ENCODE peak calls at places on chromosome 21, in ten cellular contexts. E, B, P, G, L, U, Z, O, Y and R are unnamed samples.

GRCh38 chr21:29238052-29238966 is 60.4 kb upstream of the BACH1 start:
- DNase-seq in E (no peak), B (no peak), P (no peak), G (no peak), L (no peak), U (peak; percentile 73), Z (no peak), O (no peak), Y (no peak), R (no peak)

GRCh38 chr21:16829532-16829931 is 683.3 kb upstream of the CXADR start:
- DNase-seq in E (no peak), B (no peak), P (no peak), G (no peak), L (no peak), U (no peak), Z (no peak), O (no peak), Y (no peak), R (no peak)

GRCh38 chr21:43772368-43772870 is 3.7 kb downstream of the CSTB start:
- DNase-seq in E (no peak), B (no peak), P (no peak), G (no peak), L (no peak), U (no peak), Z (no peak), O (no peak), Y (no peak), R (no peak)

GRCh38 chr21:39125752-39126485 is 57.3 kb downstream of the PSMG1 start:
- DNase-seq in E (peak; percentile 72), B (no peak), P (peak; percentile 78), G (peak; percentile 63), L (peak; percentile 54), U (peak; percentile 80), Z (no peak), O (no peak), Y (no peak), R (no peak)

GRCh38 chr21:45974073-45975016 is 7.2 kb upstream of the COL6A1 start:
- DNase-seq in E (peak; percentile 89), B (peak; percentile 45), P (peak; percentile 70), G (peak; percentile 80), L (peak; percentile 78), U (peak; percentile 90), Z (peak; percentile 71), O (no peak), Y (no peak), R (no peak)

GRCh38 chr21:29371464-29371863 is 72.7 kb downstream of the BACH1 start:
- DNase-seq in E (no peak), B (no peak), P (no peak), G (no peak), L (no peak), U (no peak), Z (no peak), O (no peak), Y (no peak), R (no peak)

GRCh38 chr21:16186742-16187141 is 457.0 kb downstream of the USP25 start:
- DNase-seq in E (no peak), B (no peak), P (no peak), G (no peak), L (no peak), U (peak; percentile 45), Z (no peak), O (no peak), Y (no peak), R (no peak)

GRCh38 chr21:19913995-19914394 is 1084.2 kb upstream of the NCAM2 start:
- DNase-seq in E (no peak), B (no peak), P (no peak), G (no peak), L (no peak), U (no peak), Z (no peak), O (no peak), Y (no peak), R (no peak)

GRCh38 chr21:15514073-15514946 is 215.5 kb upstream of the USP25 start:
- DNase-seq in E (no peak), B (no peak), P (no peak), G (no peak), L (no peak), U (no peak), Z (no peak), O (no peak), Y (peak; percentile 84), R (peak; percentile 39)

GRCh38 chr21:27715131-27715530 is 748.2 kb upstream of the ADAMTS5 start:
- DNase-seq in E (no peak), B (no peak), P (no peak), G (no peak), L (no peak), U (no peak), Z (no peak), O (no peak), Y (no peak), R (no peak)

GRCh38 chr21:43846430-43846829 is 18.6 kb upstream of the AGPAT3 start:
- DNase-seq in E (no peak), B (no peak), P (no peak), G (no peak), L (no peak), U (no peak), Z (no peak), O (no peak), Y (no peak), R (no peak)

GRCh38 chr21:32727478-32727727 is 410 bp downstream of the SYNJ1 start:
- DNase-seq in E (no peak), B (peak; percentile 46), P (no peak), G (no peak), L (no peak), U (no peak), Z (no peak), O (no peak), Y (no peak), R (no peak)
- H3K4me3 ChIP-seq in E (peak overlapping the region; percentile 93), B (peak overlapping the region; percentile 87), P (peak overlapping the region; percentile 81), G (peak overlapping the region; percentile 96), L (peak overlapping the region; percentile 99), U (peak overlapping the region; percentile 95), Z (peak overlapping the region; percentile 74), O (peak overlapping the region; percentile 69), Y (peak overlapping the region; percentile 61), R (peak overlapping the region; percentile 75)

DNA sequence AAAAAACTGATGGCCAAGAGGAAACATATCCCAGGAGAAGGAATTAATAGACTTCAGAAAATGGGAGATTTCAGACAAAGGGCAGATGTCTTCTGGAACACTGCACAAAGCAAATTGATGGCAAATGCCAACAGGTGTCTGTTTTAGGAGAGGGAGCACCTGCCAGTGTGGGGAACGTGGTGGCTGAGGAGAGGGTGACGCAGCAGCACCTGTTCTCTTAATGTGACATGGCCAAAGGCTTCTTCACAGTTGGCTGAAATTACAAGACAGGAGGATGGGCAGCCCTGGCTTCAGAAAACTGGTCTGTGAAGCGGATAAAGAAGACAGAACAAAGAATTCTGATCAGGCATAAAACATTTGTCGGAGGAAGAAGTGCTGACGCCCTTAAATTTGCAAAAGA is 178.7 kb upstream of the RUNX1 start:
- DNase-seq in E (no peak), B (no peak), P (no peak), G (peak; percentile 71), L (no peak), U (no peak), Z (no peak), O (no peak), Y (no peak), R (peak; percentile 41)
- H3K4me3 ChIP-seq in E (no peak overlapping the region), B (no peak overlapping the region), P (no peak overlapping the region), G (no peak overlapping the region), L (no peak overlapping the region), U (no peak overlapping the region), Z (no peak overlapping the region), O (no peak overlapping the region), Y (no peak overlapping the region), R (no peak overlapping the region)

GRCh38 chr21:44931137-44931500 is 8.7 kb upstream of the SLX9 start:
- DNase-seq in E (no peak), B (no peak), P (no peak), G (peak; percentile 66), L (no peak), U (peak; percentile 59), Z (no peak), O (no peak), Y (no peak), R (no peak)
- H3K4me3 ChIP-seq in E (no peak overlapping the region), B (peak overlapping the region; percentile 53), P (peak overlapping the region; percentile 47), G (peak overlapping the region; percentile 63), L (no peak overlapping the region), U (no peak overlapping the region), Z (no peak overlapping the region), O (no peak overlapping the region), Y (peak overlapping the region; percentile 43), R (peak overlapping the region; percentile 63)

GRCh38 chr21:35206141-35207125 is 157.3 kb upstream of the RUNX1 start:
- DNase-seq in E (no peak), B (no peak), P (no peak), G (peak; percentile 49), L (peak; percentile 57), U (no peak), Z (no peak), O (no peak), Y (no peak), R (peak; percentile 33)
- H3K4me3 ChIP-seq in E (no peak overlapping the region), B (no peak overlapping the region), P (no peak overlapping the region), G (peak overlapping the region; percentile 43), L (no peak overlapping the region), U (no peak overlapping the region), Z (no peak overlapping the region), O (no peak overlapping the region), Y (no peak overlapping the region), R (peak overlapping the region; percentile 12)

GRCh38 chr21:37915941-37916794 is at the start of gene KCNJ6:
- DNase-seq in E (peak; percentile 54), B (no peak), P (peak; percentile 94), G (no peak), L (no peak), U (peak; percentile 82), Z (no peak), O (peak; percentile 46), Y (no peak), R (no peak)
- H3K4me3 ChIP-seq in E (peak within 1 kb of the TSS; percentile 21), B (no peak within 1 kb of the TSS), P (peak within 1 kb of the TSS; percentile 70), G (peak within 1 kb of the TSS; percentile 21), L (no peak within 1 kb of the TSS), U (peak within 1 kb of the TSS; percentile 49), Z (no peak within 1 kb of the TSS), O (peak within 1 kb of the TSS; percentile 59), Y (no peak within 1 kb of the TSS), R (no peak within 1 kb of the TSS)

GRCh38 chr21:35412231-35412630 is 363.1 kb upstream of the RUNX1 start:
- DNase-seq in E (no peak), B (no peak), P (no peak), G (no peak), L (no peak), U (no peak), Z (no peak), O (no peak), Y (no peak), R (no peak)

GRCh38 chr21:35417762-35418161 is 368.7 kb upstream of the RUNX1 start:
- DNase-seq in E (no peak), B (no peak), P (no peak), G (no peak), L (no peak), U (no peak), Z (no peak), O (no peak), Y (no peak), R (no peak)

GRCh38 chr21:35420658-35421057 is 371.6 kb upstream of the RUNX1 start:
- DNase-seq in E (no peak), B (no peak), P (no peak), G (no peak), L (no peak), U (no peak), Z (no peak), O (no peak), Y (no peak), R (no peak)

GRCh38 chr21:35414511-35415139 is 365.5 kb upstream of the RUNX1 start:
- DNase-seq in E (peak; percentile 50), B (no peak), P (peak; percentile 15), G (no peak), L (no peak), U (no peak), Z (no peak), O (no peak), Y (no peak), R (no peak)

GRCh38 chr21:35416866-35417453 is 367.9 kb upstream of the RUNX1 start:
- DNase-seq in E (no peak), B (no peak), P (no peak), G (no peak), L (no peak), U (no peak), Z (no peak), O (no peak), Y (no peak), R (no peak)
- H3K4me3 ChIP-seq in E (no peak overlapping the region), B (no peak overlapping the region), P (no peak overlapping the region), G (no peak overlapping the region), L (no peak overlapping the region), U (no peak overlapping the region), Z (no peak overlapping the region), O (no peak overlapping the region), Y (no peak overlapping the region), R (no peak overlapping the region)